ENCODE peak calls at places on chromosomes 1 and 21, in four cellular contexts. C is stomach, W is heart right ventricle, N is neural progenitor cell. E is an unnamed sample.
A peak's percentile ranks its signal among the peaks of the same experiment; 100 is the strongest.

GRCh38 chr1:37294096-37294495 is 180.3 kb upstream of the ZC3H12A start:
- DNase-seq in N (no peak), W (no peak), C (no peak), E (no peak)

GRCh38 chr1:97350662-97351061 is 570.2 kb downstream of the DPYD start:
- DNase-seq in C (no peak), W (no peak), N (no peak), E (no peak)

GRCh38 chr1:67572594-67573221 is 112.3 kb upstream of the GADD45A start:
- DNase-seq in W (peak; percentile 63), C (peak; percentile 92), N (no peak), E (no peak)

GRCh38 chr1:2175681-2176454 is 18.7 kb downstream of the FAAP20 start:
- DNase-seq in C (no peak), W (no peak), N (no peak), E (no peak)

GRCh38 chr1:119878171-119878570 is 18.1 kb downstream of the ADAM30 start:
- DNase-seq in W (no peak), N (no peak), C (no peak), E (no peak)

GRCh38 chr1:152621993-152622392 is 910 bp downstream of the LCE3A start:
- DNase-seq in N (no peak), C (no peak), W (no peak), E (no peak)

GRCh38 chr1:170032531-170033295 is 41.8 kb downstream of the KIFAP3 start:
- DNase-seq in W (no peak), C (no peak), N (no peak), E (no peak)

GRCh38 chr1:66589326-66589725 is 55.4 kb downstream of the SGIP1 start:
- DNase-seq in C (no peak), W (no peak), N (no peak), E (no peak)

GRCh38 chr21:42164064-42164789 is 54.7 kb upstream of the ABCG1 start:
- DNase-seq in C (peak; percentile 83), W (peak; percentile 65), N (peak; percentile 44), E (peak; percentile 64)

GRCh38 chr1:203465146-203465798 is 10.3 kb upstream of the PRELP start:
- DNase-seq in N (no peak), W (no peak), C (no peak), E (no peak)

GRCh38 chr1:63619558-63619957 is 26.3 kb downstream of the PGM1 start:
- DNase-seq in W (no peak), C (no peak), N (no peak), E (no peak)

GRCh38 chr1:1120866-1121563 is 5.1 kb upstream of the C1orf159 start:
- DNase-seq in W (no peak), C (no peak), N (no peak), E (no peak)

GRCh38 chr1:26168410-26169167 is at the start of gene C1orf232:
- DNase-seq in N (peak; percentile 81), C (no peak), W (no peak), E (no peak)

GRCh38 chr1:212597495-212597894 is 11.1 kb upstream of the ATF3 start:
- DNase-seq in W (no peak), C (no peak), N (no peak), E (no peak)

GRCh38 chr1:203268901-203269653 is 36.2 kb upstream of the BTG2 start:
- DNase-seq in N (peak; percentile 87), C (no peak), W (no peak), E (peak; percentile 54)

GRCh38 chr1:228471762-228472398 is 15.3 kb upstream of the RNF187 start:
- DNase-seq in C (no peak), W (no peak), N (peak; percentile 67), E (no peak)

GRCh38 chr21:29365636-29366305 is 67.0 kb downstream of the BACH1 start:
- DNase-seq in C (no peak), N (peak; percentile 10), W (no peak), E (no peak)

GRCh38 chr1:41823453-41823852 is 95.3 kb downstream of the HIVEP3 start:
- DNase-seq in C (peak; percentile 44), N (peak; percentile 93), W (peak; percentile 40), E (no peak)

GRCh38 chr1:94236021-94236491 is 1.3 kb downstream of the ARHGAP29 start:
- DNase-seq in N (peak; percentile 51), W (no peak), C (no peak), E (no peak)

GRCh38 chr21:37787456-37787855 is 128.8 kb downstream of the KCNJ6 start:
- DNase-seq in N (no peak), W (no peak), C (no peak), E (no peak)

GRCh38 chr1:162206300-162206699 is 136.8 kb downstream of the NOS1AP start:
- DNase-seq in W (no peak), C (no peak), N (no peak), E (no peak)

GRCh38 chr1:177847843-177848242 is 122.0 kb downstream of the SEC16B start:
- DNase-seq in W (no peak), C (no peak), N (no peak), E (no peak)

GRCh38 chr1:226523646-226524406 is 24.7 kb upstream of the STUM start:
- DNase-seq in C (no peak), N (no peak), W (no peak), E (no peak)

GRCh38 chr1:118290571-118290970 is 105.5 kb upstream of the SPAG17 start:
- DNase-seq in C (no peak), N (no peak), W (no peak), E (no peak)

GRCh38 chr1:207393610-207394009 is 60.5 kb upstream of the CR2 start:
- DNase-seq in C (no peak), N (no peak), W (no peak), E (no peak)

GRCh38 chr1:94422115-94422820 is 4.1 kb downstream of the ABCD3 start:
- DNase-seq in C (no peak), W (no peak), N (no peak), E (no peak)

GRCh38 chr1:157540160-157540748 is 12.1 kb downstream of the FCRL5 start:
- DNase-seq in C (no peak), W (no peak), N (no peak), E (no peak)

GRCh38 chr1:109763646-109764415 is at the start of gene EPS8L3:
- DNase-seq in W (peak; percentile 6), C (peak; percentile 80), N (no peak), E (peak; percentile 12)

GRCh38 chr21:15241997-15242767 is 177.4 kb upstream of the NRIP1 start:
- DNase-seq in C (no peak), N (peak; percentile 18), W (no peak), E (no peak)
- TF ChIP-seq CTCF in C (no peak), N (no peak), W (no peak), E (no peak)

DNA sequence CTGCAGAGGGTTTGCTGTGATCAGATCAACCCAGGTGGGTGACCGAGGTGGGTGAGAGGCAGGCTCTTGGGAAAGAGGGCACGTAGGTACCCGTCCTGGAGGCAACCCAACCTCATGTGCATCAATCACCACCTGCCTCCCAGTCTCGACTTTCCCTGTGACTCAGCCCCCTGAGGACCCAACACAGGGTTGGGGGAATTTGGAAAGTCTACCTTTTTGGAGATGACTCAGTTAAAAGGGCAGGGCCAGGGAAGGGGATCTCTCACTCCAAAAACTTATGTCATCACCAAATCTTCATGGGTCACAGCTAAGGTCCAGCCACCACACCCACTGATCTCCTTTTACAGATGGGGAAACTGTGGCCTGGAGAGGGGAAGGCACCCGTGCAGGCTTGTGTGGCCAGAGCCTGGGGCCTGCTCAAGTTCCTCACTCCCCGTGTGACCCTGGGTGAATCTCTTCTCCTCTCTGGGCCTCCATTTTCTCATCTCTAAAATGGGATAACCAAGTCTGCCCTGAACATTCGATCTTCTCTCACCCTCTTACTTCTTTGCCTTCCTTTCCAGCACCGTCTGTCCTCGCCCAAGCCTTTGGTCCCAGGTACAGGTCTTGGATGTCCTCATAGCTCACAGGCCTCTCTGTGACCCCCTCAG is 34.6 kb upstream of the WNT4 start:
- DNase-seq in N (no peak), W (no peak), C (no peak), E (no peak)
- H3K4me1 ChIP-seq in N (no peaks in the 10 kb centered on the region), W (no peaks in the 10 kb centered on the region), C (no peaks in the 10 kb centered on the region), E (no peaks in the 10 kb centered on the region)

DNA sequence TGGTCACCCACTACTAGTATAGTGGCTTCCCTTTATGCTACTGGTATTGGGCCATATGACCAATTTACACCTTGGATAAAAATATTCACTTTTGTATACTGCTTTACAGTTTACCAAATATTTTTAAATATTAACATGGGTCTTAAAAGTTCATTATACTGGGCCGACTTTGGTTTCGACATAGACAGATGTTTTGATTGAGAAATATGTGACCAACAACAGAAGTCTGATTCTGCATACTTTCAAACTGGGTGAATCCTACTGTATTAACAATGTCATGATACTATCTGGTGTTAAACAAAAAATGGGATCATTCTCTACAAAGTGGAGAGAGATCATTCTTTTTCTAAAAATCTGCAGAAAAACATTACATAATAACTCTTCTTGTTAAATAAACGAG is 134.8 kb downstream of the AKT3 start:
- DNase-seq in W (no peak), N (no peak), C (no peak), E (no peak)
- H3K4me3 ChIP-seq in W (no peak overlapping the region), N (no peak overlapping the region), C (no peak overlapping the region), E (no peak overlapping the region)

GRCh38 chr1:150484861-150485260 is 2.4 kb upstream of the TARS2 start:
- DNase-seq in W (no peak), C (no peak), N (no peak), E (no peak)

GRCh38 chr1:150487763-150488115 is 520 bp downstream of the TARS2 start:
- DNase-seq in C (no peak), W (no peak), N (peak; percentile 5), E (no peak)

GRCh38 chr1:150484431-150484830 is 2.8 kb upstream of the TARS2 start:
- DNase-seq in W (no peak), N (no peak), C (no peak), E (no peak)

DNA sequence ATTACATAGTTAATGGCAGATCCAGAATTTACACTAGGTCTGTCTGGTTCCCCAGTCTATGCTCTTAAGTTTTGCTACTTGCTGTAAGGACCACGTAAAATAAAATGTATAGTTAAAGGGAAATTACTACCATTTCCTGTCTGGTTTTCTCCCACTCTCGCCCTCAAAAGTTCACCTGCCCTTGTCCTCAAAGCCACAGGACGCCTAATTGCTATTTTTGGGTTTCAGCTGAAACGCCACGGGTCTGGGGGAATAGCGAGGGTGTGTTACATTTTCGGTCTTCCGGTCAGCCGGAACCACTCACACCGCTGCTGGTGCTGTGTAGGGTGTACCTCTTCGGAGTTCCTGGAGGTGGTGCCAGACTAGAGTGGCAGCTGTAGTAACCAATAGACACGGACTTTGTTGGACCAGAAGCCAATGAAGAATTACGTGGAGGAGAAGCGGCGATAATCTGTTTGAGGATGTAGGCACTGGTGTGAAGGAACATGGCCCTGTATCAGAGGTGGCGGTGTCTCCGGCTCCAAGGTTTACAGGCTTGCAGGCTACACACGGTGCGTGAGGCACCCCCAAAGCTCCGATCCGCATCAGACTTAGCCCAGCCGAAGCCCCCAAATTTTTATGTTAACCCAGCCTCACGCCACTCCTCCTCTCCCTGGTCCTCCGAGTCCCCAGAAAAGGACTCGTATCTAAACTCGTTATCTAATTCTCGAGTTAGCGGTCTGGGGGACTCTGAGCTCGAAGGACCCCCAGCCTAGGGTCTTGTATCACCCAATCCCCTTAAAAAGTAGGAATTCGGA is at the start of gene TARS2:
- DNase-seq in C (peak; percentile 97), W (peak; percentile 85), N (peak; percentile 96), E (peak; percentile 96)
- TF ChIP-seq CTCF in C (peak; percentile 62), W (peak; percentile 28), N (no peak), E (peak; percentile 12)

GRCh38 chr1:39965051-39965450 is 10.1 kb downstream of the MFSD2A start:
- DNase-seq in W (no peak), C (no peak), N (no peak), E (no peak)
- H3K4me1 ChIP-seq in W (no peaks in the 10 kb centered on the region), C (peaks cover 11% of the 10 kb centered on the region), N (no peaks in the 10 kb centered on the region), E (peaks cover 3% of the 10 kb centered on the region)

E was measured in BE2C.